ENCODE peak calls at places on chromosome 7, in six cellular contexts. H is HCT116, Q is sigmoid colon, I is K562, W is breast epithelium, J is HepG2. K is an unnamed sample.

GRCh38 chr7:25830228-25830627 is 321.8 kb upstream of the NFE2L3 start:
- DNase-seq in I (no peak), H (no peak), J (no peak), W (no peak), Q (no peak), K (no peak)

GRCh38 chr7:79489371-79489770 is 35.9 kb upstream of the MAGI2 start:
- DNase-seq in Q (no peak), H (no peak), J (no peak), I (no peak), W (no peak), K (no peak)

GRCh38 chr7:140375323-140375722 is 23.0 kb downstream of the SLC37A3 start:
- DNase-seq in Q (no peak), H (no peak), J (no peak), W (no peak), I (no peak), K (no peak)

GRCh38 chr7:51121945-51122425 is 194.6 kb downstream of the COBL start:
- DNase-seq in Q (no peak), J (no peak), W (no peak), I (no peak), H (no peak), K (no peak)

GRCh38 chr7:91628742-91629141 is 251.8 kb downstream of the MTERF1 start:
- DNase-seq in J (no peak), I (no peak), Q (no peak), H (no peak), W (no peak), K (no peak)

GRCh38 chr7:157309990-157310668 is 26.7 kb upstream of the DNAJB6 start:
- DNase-seq in I (no peak), Q (no peak), W (no peak), J (peak; percentile 74), H (peak; percentile 80), K (no peak)

GRCh38 chr7:155358066-155358947 is 60.6 kb downstream of the INSIG1 start:
- DNase-seq in I (no peak), Q (no peak), W (peak; percentile 38), J (no peak), H (no peak), K (no peak)

GRCh38 chr7:158391541-158391940 is 196.1 kb downstream of the PTPRN2 start:
- DNase-seq in H (no peak), I (no peak), Q (no peak), J (no peak), W (no peak), K (no peak)

GRCh38 chr7:114931656-114932011 is 9.7 kb downstream of the MDFIC start:
- DNase-seq in I (no peak), W (no peak), H (no peak), J (no peak), Q (no peak), K (no peak)

GRCh38 chr7:99402854-99403253 is 5.5 kb downstream of the PDAP1 start:
- DNase-seq in I (no peak), Q (no peak), J (no peak), W (no peak), H (no peak), K (no peak)

GRCh38 chr7:45973725-45974532 is 52.9 kb upstream of the IGFBP3 start:
- DNase-seq in W (no peak), H (no peak), Q (no peak), J (peak; percentile 98), I (no peak), K (no peak)

GRCh38 chr7:18698258-18698734 is 202.7 kb downstream of the HDAC9 start:
- DNase-seq in Q (no peak), J (no peak), H (no peak), I (no peak), W (no peak), K (no peak)
- TF ChIP-seq POLR2A in Q (no peak), J (no peak), H (no peak), I (no peak), W (no peak), K (no peak)

GRCh38 chr7:116316838-116317612 is 106.7 kb downstream of the TES start:
- DNase-seq in I (no peak), W (no peak), H (peak; percentile 99), J (peak; percentile 54), Q (peak; percentile 84), K (no peak)
- TF ChIP-seq POLR2AphosphoS5 in I (no peak), W (peak; percentile 38), H (peak; percentile 47), J (no peak), Q (peak; percentile 68), K (no peak)

GRCh38 chr7:73647725-73648592 is 19.7 kb upstream of the VPS37D start:
- DNase-seq in J (peak; percentile 41), H (no peak), Q (no peak), W (no peak), I (no peak), K (no peak)
- TF ChIP-seq POLR2A in J (peak; percentile 55), H (peak; percentile 40), Q (no peak), W (no peak), I (no peak), K (no peak)

GRCh38 chr7:43637114-43637806 is 54.4 kb downstream of the STK17A start:
- DNase-seq in W (no peak), H (no peak), J (no peak), Q (no peak), I (no peak), K (no peak)
- TF ChIP-seq POLR2AphosphoS5 in W (no peak), H (no peak), J (no peak), Q (no peak), I (no peak), K (no peak)